ENCODE peak calls at places on chromosome 10, in eight cellular contexts. L is HFFc6, V is NB4, R is AG10803, K is neural crest cell, A is foreskin fibroblast, E is OCI-LY7, Z is coronary artery. S is an unnamed sample.

GRCh38 chr10:44242091-44242490 is 142.8 kb downstream of the CXCL12 start:
- DNase-seq in V (no peak), Z (no peak), R (no peak), A (no peak), L (no peak), E (no peak), K (no peak), S (no peak)

GRCh38 chr10:114709966-114710365 is 51.9 kb upstream of the ABLIM1 start:
- DNase-seq in L (peak), Z (no peak), E (no peak), K (no peak), V (no peak), A (peak), R (peak), S (no peak)

GRCh38 chr10:62426086-62426485 is 51.9 kb downstream of the ZNF365 start:
- DNase-seq in Z (no peak), V (no peak), E (no peak), A (no peak), R (no peak), K (no peak), L (peak), S (no peak)

GRCh38 chr10:77319557-77319956 is 318.1 kb downstream of the KCNMA1 start:
- DNase-seq in R (peak), K (no peak), Z (no peak), E (no peak), A (peak), L (no peak), V (no peak), S (no peak)

GRCh38 chr10:71398991-71399375 is 2.3 kb downstream of the CDH23 start:
- DNase-seq in L (no peak), V (peak), A (no peak), R (no peak), Z (peak), E (no peak), K (no peak), S (no peak)

GRCh38 chr10:72087392-72087968 is 871 bp downstream of the SPOCK2 start:
- DNase-seq in L (no peak), A (no peak), K (no peak), Z (no peak), R (no peak), E (peak), V (no peak), S (no peak)

GRCh38 chr10:46288601-46289206 is 1.9 kb downstream of the ANTXRL start:
- DNase-seq in K (no peak), V (no peak), L (no peak), R (no peak), E (no peak), Z (no peak), A (no peak), S (no peak)

GRCh38 chr10:69847458-69847857 is 45.8 kb downstream of the COL13A1 start:
- DNase-seq in L (no peak), E (no peak), R (no peak), K (no peak), Z (no peak), A (no peak), V (no peak), S (no peak)

GRCh38 chr10:127585519-127586023 is 36.5 kb downstream of the NPS start:
- DNase-seq in K (no peak), V (no peak), R (no peak), E (no peak), Z (no peak), L (no peak), A (no peak), S (no peak)

GRCh38 chr10:17527530-17528146 is 73.2 kb upstream of the ST8SIA6 start:
- DNase-seq in L (peak), K (no peak), Z (no peak), V (no peak), R (peak), A (peak), E (no peak), S (no peak)

GRCh38 chr10:29535778-29536459 is 98.9 kb downstream of the SVIL start:
- DNase-seq in E (no peak), V (no peak), K (no peak), L (no peak), R (no peak), A (no peak), Z (no peak), S (no peak)

GRCh38 chr10:118332247-118332646 is 9.9 kb downstream of the FAM204A start:
- DNase-seq in R (no peak), K (no peak), L (no peak), V (peak), A (no peak), E (no peak), Z (no peak), S (no peak)

GRCh38 chr10:75658036-75658435 is 226.6 kb downstream of the LRMDA start:
- DNase-seq in L (no peak), R (no peak), E (no peak), Z (no peak), K (no peak), A (no peak), V (no peak), S (no peak)

GRCh38 chr10:107616463-107617131 is 452.1 kb upstream of the SORCS1 start:
- DNase-seq in K (no peak), A (peak), V (peak), R (peak), Z (no peak), L (no peak), E (no peak), S (no peak)

GRCh38 chr10:69503896-69504265 is 52.6 kb downstream of the TSPAN15 start:
- DNase-seq in A (no peak), E (no peak), V (no peak), Z (no peak), K (no peak), R (no peak), L (no peak), S (no peak)

GRCh38 chr10:30836411-30836810 is 195.3 kb downstream of the ZNF438 start:
- DNase-seq in R (no peak), Z (no peak), E (no peak), A (no peak), K (no peak), L (no peak), V (no peak), S (no peak)

GRCh38 chr10:30847642-30848041 is 184.0 kb downstream of the ZNF438 start:
- DNase-seq in V (no peak), L (no peak), R (no peak), A (no peak), K (no peak), E (no peak), Z (no peak), S (no peak)

GRCh38 chr10:30840386-30841074 is 191.1 kb downstream of the ZNF438 start:
- DNase-seq in K (no peak), V (no peak), L (no peak), A (no peak), R (peak), E (no peak), Z (no peak), S (no peak)

GRCh38 chr10:30847199-30847598 is 184.5 kb downstream of the ZNF438 start:
- DNase-seq in R (no peak), A (no peak), E (no peak), L (no peak), V (no peak), Z (no peak), K (no peak), S (no peak)

GRCh38 chr10:30842185-30842584 is 189.5 kb downstream of the ZNF438 start:
- DNase-seq in Z (no peak), A (no peak), V (peak), R (no peak), K (no peak), L (no peak), E (no peak), S (no peak)
- TF ChIP-seq CTCF in Z (no peak), A (no peak), V (no peak), R (no peak), K (no peak), L (no peak), E (no peak), S (no peak)

DNA sequence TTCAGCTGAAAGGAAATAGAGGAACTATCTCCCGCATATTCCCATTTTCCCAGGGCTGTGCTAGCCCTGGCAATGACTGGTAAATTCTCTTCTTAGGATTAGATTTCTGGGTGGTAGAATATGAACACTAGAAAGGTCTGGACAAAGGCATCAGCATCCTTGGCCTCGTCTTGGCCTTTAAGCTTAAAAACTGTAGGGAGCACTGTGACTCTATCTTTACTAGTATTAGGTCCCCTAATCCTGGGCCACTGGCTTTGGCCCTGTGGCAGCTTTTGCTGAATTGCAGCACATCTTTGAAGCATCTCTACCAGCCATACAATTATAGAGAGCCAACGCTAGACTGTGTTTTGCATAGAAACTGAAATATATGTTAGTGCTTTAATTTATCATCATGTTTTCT is 41.5 kb upstream of the EBLN1 start:
- DNase-seq in K (no peak), E (peak), L (no peak), Z (no peak), R (peak), V (peak), A (no peak), S (no peak)
- TF ChIP-seq CTCF in K (peak), E (no peak), L (no peak), Z (no peak), R (peak), V (no peak), A (no peak), S (peak)

GRCh38 chr10:60141916-60142559 is 235.7 kb upstream of the CCDC6 start:
- DNase-seq in A (no peak), Z (no peak), R (no peak), E (no peak), L (no peak), K (no peak), V (no peak), S (no peak)
- TF ChIP-seq CTCF in A (no peak), Z (no peak), R (no peak), E (peak), L (no peak), K (peak), V (no peak), S (no peak)

GRCh38 chr10:13219685-13220670 is 14.2 kb downstream of the UCMA start:
- DNase-seq in V (peak), K (no peak), R (peak), E (peak), A (no peak), Z (no peak), L (peak), S (no peak)
- TF ChIP-seq CTCF in V (peak), K (peak), R (peak), E (peak), A (no peak), Z (no peak), L (peak), S (no peak)

GRCh38 chr10:123583639-123584418 is 82.3 kb upstream of the GPR26 start:
- DNase-seq in L (peak), V (peak), Z (peak), A (peak), E (no peak), R (peak), K (peak), S (no peak)

GRCh38 chr10:123584419-123584775 is 81.8 kb upstream of the GPR26 start:
- DNase-seq in E (no peak), Z (no peak), L (no peak), A (no peak), K (no peak), R (no peak), V (no peak), S (no peak)

GRCh38 chr10:123587110-123587509 is 79.0 kb upstream of the GPR26 start:
- DNase-seq in A (no peak), E (no peak), R (no peak), Z (no peak), K (no peak), V (no peak), L (no peak), S (no peak)

GRCh38 chr10:123588386-123588914 is 77.7 kb upstream of the GPR26 start:
- DNase-seq in L (no peak), A (no peak), E (no peak), Z (no peak), R (no peak), K (no peak), V (no peak), S (no peak)

DNA sequence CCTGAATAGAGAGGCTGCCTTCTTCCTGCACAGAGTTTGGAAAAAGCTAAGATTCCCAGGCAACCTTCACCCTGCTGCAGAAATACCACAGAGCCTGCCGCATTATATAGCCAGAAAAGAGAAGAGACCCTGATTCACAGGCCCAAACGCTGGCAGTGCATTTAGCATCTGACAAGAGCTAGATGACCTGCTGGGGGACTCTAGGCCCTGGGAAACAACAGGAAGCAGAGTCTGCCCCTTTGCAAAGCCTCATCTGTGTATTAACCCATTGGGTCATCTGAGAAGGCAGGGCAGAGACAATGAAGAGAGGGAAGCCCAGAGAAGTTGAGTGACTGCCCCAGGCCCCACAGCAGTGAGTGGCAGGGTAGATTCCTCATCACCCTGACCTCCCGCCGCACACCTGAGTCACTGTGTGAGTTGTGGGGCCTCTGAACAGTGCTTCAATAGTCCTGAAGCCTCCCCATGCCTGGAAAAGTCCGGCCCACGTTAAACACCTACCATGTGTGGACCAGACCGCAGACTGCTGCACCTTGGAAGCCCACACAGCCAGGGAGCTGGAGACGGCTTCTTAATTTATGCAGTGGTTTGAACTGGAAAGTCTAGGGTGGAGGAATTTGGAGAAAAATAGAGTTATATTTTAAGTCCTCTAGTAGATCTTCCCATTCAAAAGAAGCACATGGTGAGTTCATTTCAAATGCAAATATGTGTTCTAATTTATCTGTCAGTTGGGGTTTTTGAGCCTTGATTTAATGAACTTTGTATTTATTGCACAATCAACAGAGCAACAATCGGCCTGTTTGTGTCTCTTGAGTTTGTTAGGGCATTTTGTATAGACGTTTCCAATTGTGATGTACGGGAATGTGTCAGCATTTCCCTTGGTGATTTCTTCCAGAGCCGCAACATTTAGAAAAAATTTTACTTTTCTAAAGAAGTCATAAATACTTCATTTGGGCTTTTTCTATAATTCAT is 80.4 kb upstream of the GPR26 start:
- DNase-seq in A (no peak), R (peak), V (no peak), E (no peak), K (no peak), Z (no peak), L (no peak), S (no peak)
- TF ChIP-seq CTCF in A (no peak), R (no peak), V (no peak), E (no peak), K (no peak), Z (no peak), L (no peak), S (no peak)

GRCh38 chr10:79936625-79937255 is 12.2 kb downstream of the SFTPD start:
- DNase-seq in L (no peak), A (no peak), R (no peak), K (no peak), V (no peak), E (no peak), Z (peak), S (no peak)
- TF ChIP-seq CTCF in L (no peak), A (no peak), R (no peak), K (no peak), V (no peak), E (no peak), Z (no peak), S (no peak)

GRCh38 chr10:48439581-48440041 is 133.1 kb downstream of the MAPK8 start:
- DNase-seq in L (no peak), V (no peak), K (no peak), Z (peak), A (no peak), E (no peak), R (peak), S (no peak)
- TF ChIP-seq CTCF in L (no peak), V (no peak), K (no peak), Z (no peak), A (no peak), E (no peak), R (no peak), S (no peak)

S was measured in D721Med.